ENCODE peak calls at places on chromosomes 11 and 22, in ten cellular contexts. One of them, this sample, is unnamed.

GRCh38 chr11:107102692-107103463 is 84.6 kb upstream of the GUCY1A2 start:
- DNase-seq in IMR-90: no peak
- DNase-seq in tibial nerve: no peak
- DNase-seq in heart right ventricle: peak; percentile 30
- DNase-seq in mammary epithelial cell: no peak
- DNase-seq in CD8-positive, alpha-beta T cell: no peak
- DNase-seq in pancreas: no peak
- DNase-seq in endothelial cell of umbilical vein: no peak
- DNase-seq in cardiac muscle cell: no peak
- DNase-seq in hepatocyte: no peak
- DNase-seq in this sample: peak; percentile 1

GRCh38 chr11:92888701-92889100 is 80.8 kb upstream of the MTNR1B start:
- DNase-seq in tibial nerve: no peak
- DNase-seq in IMR-90: no peak
- DNase-seq in mammary epithelial cell: no peak
- DNase-seq in cardiac muscle cell: no peak
- DNase-seq in endothelial cell of umbilical vein: no peak
- DNase-seq in CD8-positive, alpha-beta T cell: no peak
- DNase-seq in hepatocyte: no peak
- DNase-seq in heart right ventricle: no peak
- DNase-seq in pancreas: no peak
- DNase-seq in this sample: no peak

GRCh38 chr11:61357233-61357893 is 4.3 kb downstream of the CYB561A3 start:
- DNase-seq in heart right ventricle: no peak
- DNase-seq in IMR-90: no peak
- DNase-seq in cardiac muscle cell: no peak
- DNase-seq in endothelial cell of umbilical vein: no peak
- DNase-seq in hepatocyte: no peak
- DNase-seq in mammary epithelial cell: no peak
- DNase-seq in pancreas: no peak
- DNase-seq in tibial nerve: no peak
- DNase-seq in CD8-positive, alpha-beta T cell: no peak
- DNase-seq in this sample: no peak

GRCh38 chr11:60124802-60125432 is 36.5 kb downstream of the MS4A2 start:
- DNase-seq in pancreas: no peak
- DNase-seq in CD8-positive, alpha-beta T cell: no peak
- DNase-seq in mammary epithelial cell: no peak
- DNase-seq in heart right ventricle: no peak
- DNase-seq in endothelial cell of umbilical vein: peak; percentile 93
- DNase-seq in tibial nerve: no peak
- DNase-seq in IMR-90: no peak
- DNase-seq in hepatocyte: no peak
- DNase-seq in cardiac muscle cell: no peak
- DNase-seq in this sample: no peak

GRCh38 chr11:69089258-69089657 is 40.5 kb downstream of the TPCN2 start:
- DNase-seq in cardiac muscle cell: peak; percentile 65
- DNase-seq in endothelial cell of umbilical vein: peak; percentile 17
- DNase-seq in CD8-positive, alpha-beta T cell: no peak
- DNase-seq in IMR-90: peak; percentile 89
- DNase-seq in hepatocyte: no peak
- DNase-seq in mammary epithelial cell: peak; percentile 56
- DNase-seq in pancreas: peak; percentile 92
- DNase-seq in heart right ventricle: peak; percentile 54
- DNase-seq in tibial nerve: no peak
- DNase-seq in this sample: no peak

GRCh38 chr11:112795142-112795815 is 165.9 kb upstream of the NCAM1 start:
- DNase-seq in hepatocyte: peak; percentile 48
- DNase-seq in tibial nerve: no peak
- DNase-seq in endothelial cell of umbilical vein: no peak
- DNase-seq in IMR-90: peak; percentile 31
- DNase-seq in heart right ventricle: no peak
- DNase-seq in CD8-positive, alpha-beta T cell: no peak
- DNase-seq in pancreas: no peak
- DNase-seq in mammary epithelial cell: peak; percentile 53
- DNase-seq in cardiac muscle cell: peak; percentile 77
- DNase-seq in this sample: no peak

GRCh38 chr11:61700221-61700620 is 20.0 kb downstream of the DAGLA start:
- DNase-seq in cardiac muscle cell: peak; percentile 60
- DNase-seq in endothelial cell of umbilical vein: no peak
- DNase-seq in mammary epithelial cell: peak; percentile 86
- DNase-seq in IMR-90: peak; percentile 51
- DNase-seq in pancreas: peak; percentile 82
- DNase-seq in hepatocyte: peak; percentile 87
- DNase-seq in CD8-positive, alpha-beta T cell: no peak
- DNase-seq in tibial nerve: no peak
- DNase-seq in heart right ventricle: no peak
- DNase-seq in this sample: peak; percentile 32

GRCh38 chr22:33477131-33478111 is 419.2 kb upstream of the SYN3 start:
- DNase-seq in hepatocyte: no peak
- DNase-seq in tibial nerve: no peak
- DNase-seq in heart right ventricle: no peak
- DNase-seq in IMR-90: no peak
- DNase-seq in mammary epithelial cell: no peak
- DNase-seq in endothelial cell of umbilical vein: no peak
- DNase-seq in CD8-positive, alpha-beta T cell: no peak
- DNase-seq in cardiac muscle cell: no peak
- DNase-seq in pancreas: no peak
- DNase-seq in this sample: no peak

GRCh38 chr11:73393479-73394415 is 17.5 kb downstream of the RELT start:
- DNase-seq in mammary epithelial cell: peak; percentile 53
- DNase-seq in cardiac muscle cell: peak; percentile 89
- DNase-seq in pancreas: peak; percentile 71
- DNase-seq in CD8-positive, alpha-beta T cell: peak; percentile 45
- DNase-seq in IMR-90: peak; percentile 82
- DNase-seq in tibial nerve: peak; percentile 59
- DNase-seq in hepatocyte: peak; percentile 88
- DNase-seq in endothelial cell of umbilical vein: peak; percentile 73
- DNase-seq in heart right ventricle: peak; percentile 70
- DNase-seq in this sample: peak; percentile 29

GRCh38 chr11:134562941-134563471 is 151.0 kb upstream of the B3GAT1 start:
- DNase-seq in hepatocyte: no peak
- DNase-seq in CD8-positive, alpha-beta T cell: no peak
- DNase-seq in pancreas: no peak
- DNase-seq in cardiac muscle cell: no peak
- DNase-seq in IMR-90: no peak
- DNase-seq in endothelial cell of umbilical vein: no peak
- DNase-seq in mammary epithelial cell: no peak
- DNase-seq in heart right ventricle: no peak
- DNase-seq in tibial nerve: no peak
- DNase-seq in this sample: no peak

GRCh38 chr22:37274380-37274862 is 7.9 kb upstream of the CYTH4 start:
- DNase-seq in cardiac muscle cell: no peak
- DNase-seq in CD8-positive, alpha-beta T cell: no peak
- DNase-seq in IMR-90: no peak
- DNase-seq in heart right ventricle: peak; percentile 48
- DNase-seq in hepatocyte: no peak
- DNase-seq in pancreas: no peak
- DNase-seq in endothelial cell of umbilical vein: no peak
- DNase-seq in tibial nerve: no peak
- DNase-seq in mammary epithelial cell: no peak
- DNase-seq in this sample: no peak

DNA sequence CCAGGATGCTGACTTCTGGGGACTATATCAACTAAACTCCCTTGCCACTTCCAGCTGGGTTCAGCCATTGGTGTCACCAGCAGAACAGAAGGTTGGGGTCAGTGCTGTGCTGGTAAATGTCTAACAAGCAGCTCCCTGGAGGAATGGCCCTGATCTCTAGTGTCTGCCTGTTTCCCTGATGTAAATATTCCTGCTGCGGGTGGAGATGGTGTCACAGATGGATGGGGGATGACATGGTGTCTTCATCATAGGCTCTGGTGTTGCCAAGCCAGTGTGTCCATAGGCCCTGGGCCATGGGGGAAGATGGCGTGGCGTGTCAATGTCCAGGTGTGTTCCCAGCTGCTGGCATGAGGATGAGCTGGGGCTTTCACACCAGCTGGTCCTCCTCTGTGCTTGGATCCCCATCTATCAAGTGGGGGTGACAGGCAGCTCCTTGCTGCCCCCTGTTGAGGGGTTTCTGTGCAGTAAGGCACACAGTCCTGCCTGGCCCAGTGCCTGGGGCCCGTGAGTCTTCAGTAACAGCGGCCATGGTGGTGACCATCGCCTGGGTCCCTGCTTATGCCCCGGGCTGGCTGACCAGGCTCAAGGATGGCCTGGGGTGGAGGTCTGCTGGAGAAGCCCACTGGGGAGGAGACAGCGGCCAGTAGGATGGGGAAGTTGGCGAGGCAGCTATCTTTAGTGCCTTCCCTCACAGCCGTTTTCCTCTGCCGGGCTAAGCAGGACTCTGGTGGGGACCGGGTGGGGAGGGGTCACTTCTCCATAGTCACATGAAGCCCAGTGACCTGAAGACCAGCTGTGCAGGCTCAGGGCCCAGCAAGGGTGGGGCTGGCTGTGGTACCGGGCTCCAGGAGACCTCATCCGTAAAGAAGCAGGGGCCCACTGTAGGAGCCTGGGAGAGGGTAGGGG is 12.7 kb downstream of the RPL3 start:
- DNase-seq in cardiac muscle cell: no peak
- DNase-seq in heart right ventricle: peak; percentile 47
- DNase-seq in hepatocyte: no peak
- DNase-seq in endothelial cell of umbilical vein: peak; percentile 71
- DNase-seq in tibial nerve: no peak
- DNase-seq in CD8-positive, alpha-beta T cell: peak; percentile 28
- DNase-seq in IMR-90: no peak
- DNase-seq in pancreas: no peak
- DNase-seq in mammary epithelial cell: no peak
- DNase-seq in this sample: no peak
- TF ChIP-seq CTCF in cardiac muscle cell: peak; percentile 38
- TF ChIP-seq CTCF in heart right ventricle: peak; percentile 53
- TF ChIP-seq CTCF in hepatocyte: peak; percentile 25
- TF ChIP-seq CTCF in endothelial cell of umbilical vein: peak; percentile 71
- TF ChIP-seq CTCF in tibial nerve: no peak
- TF ChIP-seq CTCF in CD8-positive, alpha-beta T cell: no peak
- TF ChIP-seq CTCF in IMR-90: peak; percentile 40
- TF ChIP-seq CTCF in pancreas: peak; percentile 22
- TF ChIP-seq CTCF in mammary epithelial cell: peak; percentile 54
- TF ChIP-seq CTCF in this sample: peak; percentile 68

DNA sequence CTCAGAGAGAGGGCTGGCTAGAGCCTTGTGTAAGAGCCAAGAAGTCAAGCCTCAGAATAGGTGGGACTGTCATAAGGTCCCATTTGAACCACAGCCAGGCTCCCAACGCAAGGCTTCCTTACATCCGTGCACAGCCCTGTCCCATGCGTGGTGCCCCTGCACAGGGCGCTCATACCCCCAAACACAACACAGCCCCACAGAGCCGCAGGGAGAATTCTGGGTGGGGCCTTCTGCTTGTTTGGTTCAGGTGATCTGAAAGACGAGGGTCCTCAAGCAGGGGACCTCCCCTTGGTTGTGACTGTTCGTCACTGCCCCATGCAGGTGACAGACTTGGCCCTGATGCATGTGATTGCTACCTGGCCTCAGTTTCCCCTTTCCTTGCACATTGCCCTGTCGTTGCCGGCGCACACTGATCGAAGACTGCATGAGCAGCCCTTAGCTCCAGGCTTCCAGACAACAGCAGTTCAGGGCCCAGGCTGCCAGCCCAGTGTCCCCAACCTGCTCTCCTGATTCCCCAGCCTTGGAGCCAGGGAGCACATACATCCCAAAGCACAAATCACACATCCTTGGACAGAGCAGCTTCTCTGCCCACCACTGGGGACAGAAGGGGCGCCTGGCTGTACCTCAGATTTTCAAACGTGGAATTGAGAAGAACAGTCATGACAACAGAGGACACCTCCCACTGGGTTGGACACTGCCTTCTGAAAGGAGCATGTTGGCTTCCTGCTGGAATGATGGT is 22.1 kb downstream of the GNAZ start:
- DNase-seq in cardiac muscle cell: no peak
- DNase-seq in endothelial cell of umbilical vein: no peak
- DNase-seq in pancreas: no peak
- DNase-seq in CD8-positive, alpha-beta T cell: no peak
- DNase-seq in hepatocyte: no peak
- DNase-seq in heart right ventricle: no peak
- DNase-seq in mammary epithelial cell: no peak
- DNase-seq in IMR-90: no peak
- DNase-seq in tibial nerve: no peak
- DNase-seq in this sample: no peak
- H3K27ac ChIP-seq in cardiac muscle cell: no peak overlapping the region
- H3K27ac ChIP-seq in endothelial cell of umbilical vein: no peak overlapping the region
- H3K27ac ChIP-seq in pancreas: no peak overlapping the region
- H3K27ac ChIP-seq in CD8-positive, alpha-beta T cell: no peak overlapping the region
- H3K27ac ChIP-seq in hepatocyte: no peak overlapping the region
- H3K27ac ChIP-seq in heart right ventricle: no peak overlapping the region
- H3K27ac ChIP-seq in mammary epithelial cell: no peak overlapping the region
- H3K27ac ChIP-seq in IMR-90: no peak overlapping the region
- H3K27ac ChIP-seq in tibial nerve: no peak overlapping the region
- H3K27ac ChIP-seq in this sample: no peak overlapping the region

DNA sequence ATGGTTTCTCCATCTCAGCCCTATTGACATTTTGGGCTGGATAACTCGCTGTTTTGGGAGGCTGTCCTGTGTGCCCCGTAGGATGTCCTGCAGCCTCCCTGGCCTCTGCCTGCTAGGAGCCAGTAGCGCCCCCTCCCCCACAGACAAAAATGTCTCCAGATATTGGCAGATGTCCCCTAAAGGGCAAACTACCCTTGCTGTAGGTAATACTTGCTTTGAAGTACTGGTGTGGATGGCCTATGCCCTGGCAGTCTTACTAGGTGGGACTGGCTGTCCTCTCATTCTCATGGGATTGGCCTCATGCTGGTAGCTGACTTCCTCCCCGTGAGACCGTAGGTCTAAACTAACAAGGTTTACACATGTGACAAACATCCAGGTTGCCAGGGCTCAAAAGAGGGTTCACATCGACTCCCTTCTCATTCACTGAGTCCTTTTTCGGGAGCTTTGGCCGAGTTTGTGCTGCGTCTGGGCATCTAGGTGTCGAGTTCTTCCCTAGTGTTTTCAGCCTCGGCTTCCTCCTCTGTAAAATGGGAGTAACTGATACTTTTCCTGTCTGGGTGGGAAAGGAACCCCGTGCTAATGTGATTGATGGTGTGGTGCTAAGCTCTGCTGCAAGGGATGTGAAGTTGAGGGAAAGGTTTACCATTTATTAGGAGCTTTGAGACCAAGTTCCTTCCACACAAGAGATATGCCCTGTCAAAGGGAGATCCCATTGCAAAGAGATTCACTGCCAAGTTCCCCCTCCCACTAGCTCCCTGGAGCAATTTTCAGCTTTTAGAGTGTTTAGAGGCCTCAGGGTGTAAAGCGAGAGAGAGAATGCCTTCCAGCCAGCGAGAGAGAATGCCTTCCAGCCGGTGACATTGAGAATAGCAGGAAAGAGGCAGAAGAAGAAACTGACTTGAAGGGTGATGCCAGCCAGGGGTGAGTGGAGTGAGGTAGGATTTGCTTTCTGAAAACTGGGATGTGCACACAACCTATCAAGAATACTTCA is 17.0 kb downstream of the PTPRJ start:
- DNase-seq in tibial nerve: no peak
- DNase-seq in endothelial cell of umbilical vein: no peak
- DNase-seq in IMR-90: no peak
- DNase-seq in CD8-positive, alpha-beta T cell: no peak
- DNase-seq in cardiac muscle cell: no peak
- DNase-seq in heart right ventricle: no peak
- DNase-seq in mammary epithelial cell: no peak
- DNase-seq in hepatocyte: no peak
- DNase-seq in pancreas: no peak
- DNase-seq in this sample: no peak
- H3K4me1 ChIP-seq in tibial nerve: peaks cover 24% of the 10 kb centered on the region
- H3K4me1 ChIP-seq in endothelial cell of umbilical vein: no peaks in the 10 kb centered on the region
- H3K4me1 ChIP-seq in IMR-90: peaks cover 14% of the 10 kb centered on the region
- H3K4me1 ChIP-seq in CD8-positive, alpha-beta T cell: peaks cover 40% of the 10 kb centered on the region
- H3K4me1 ChIP-seq in cardiac muscle cell: peaks cover 2% of the 10 kb centered on the region
- H3K4me1 ChIP-seq in heart right ventricle: peaks cover 11% of the 10 kb centered on the region
- H3K4me1 ChIP-seq in mammary epithelial cell: no peaks in the 10 kb centered on the region
- H3K4me1 ChIP-seq in hepatocyte: peaks cover 24% of the 10 kb centered on the region
- H3K4me1 ChIP-seq in pancreas: peaks cover 6% of the 10 kb centered on the region
- H3K4me1 ChIP-seq in this sample: no peaks in the 10 kb centered on the region

GRCh38 chr22:20206709-20207215 is 55.9 kb upstream of the CCDC188 start:
- DNase-seq in heart right ventricle: no peak
- DNase-seq in endothelial cell of umbilical vein: peak; percentile 11
- DNase-seq in tibial nerve: no peak
- DNase-seq in IMR-90: peak; percentile 22
- DNase-seq in mammary epithelial cell: peak; percentile 29
- DNase-seq in pancreas: peak; percentile 55
- DNase-seq in cardiac muscle cell: peak; percentile 27
- DNase-seq in hepatocyte: peak; percentile 45
- DNase-seq in CD8-positive, alpha-beta T cell: no peak
- DNase-seq in this sample: no peak
- TF ChIP-seq CTCF in heart right ventricle: no peak
- TF ChIP-seq CTCF in endothelial cell of umbilical vein: no peak
- TF ChIP-seq CTCF in tibial nerve: no peak
- TF ChIP-seq CTCF in IMR-90: no peak
- TF ChIP-seq CTCF in mammary epithelial cell: peak; percentile 11
- TF ChIP-seq CTCF in pancreas: no peak
- TF ChIP-seq CTCF in cardiac muscle cell: no peak
- TF ChIP-seq CTCF in hepatocyte: no peak
- TF ChIP-seq CTCF in CD8-positive, alpha-beta T cell: no peak
- TF ChIP-seq CTCF in this sample: peak; percentile 4